ENCODE peak calls at places on chromosomes 2 and 18, in four cellular contexts. M, R, C and Z are unnamed samples.

GRCh38 chr2:33395660-33396249 is 80.7 kb upstream of the RASGRP3 start:
- DNase-seq in M (peak; percentile 41), R (peak; percentile 26), C (peak; percentile 60), Z (no peak)

GRCh38 chr2:189569295-189569925 is 11.2 kb downstream of the SLC40A1 start:
- DNase-seq in M (no peak), R (no peak), C (no peak), Z (no peak)

GRCh38 chr2:218894168-218895157 is 13.8 kb downstream of the WNT10A start:
- DNase-seq in M (no peak), R (no peak), C (no peak), Z (no peak)

GRCh38 chr2:204479557-204479956 is 65.7 kb upstream of the PARD3B start:
- DNase-seq in M (no peak), R (no peak), C (no peak), Z (peak; percentile 40)

GRCh38 chr18:13003466-13003896 is 12.3 kb downstream of the CEP192 start:
- DNase-seq in M (no peak), R (peak; percentile 34), C (no peak), Z (peak; percentile 51)

GRCh38 chr18:55587341-55588000 is 521 bp downstream of the TCF4 start:
- DNase-seq in M (peak; percentile 52), R (no peak), C (peak; percentile 48), Z (no peak)

GRCh38 chr2:45938649-45939511 is 287.4 kb downstream of the PRKCE start:
- DNase-seq in M (peak; percentile 80), R (no peak), C (peak; percentile 81), Z (peak; percentile 97)

GRCh38 chr2:174778479-174778962 is 14.2 kb upstream of the CHRNA1 start:
- DNase-seq in M (peak; percentile 53), R (no peak), C (peak; percentile 71), Z (no peak)

GRCh38 chr2:28587526-28588230 is 91.8 kb downstream of the PLB1 start:
- DNase-seq in M (peak; percentile 18), R (no peak), C (no peak), Z (no peak)

GRCh38 chr2:17793803-17794349 is 22.4 kb upstream of the MSGN1 start:
- DNase-seq in M (no peak), R (no peak), C (no peak), Z (no peak)

GRCh38 chr2:188944442-188944841 is 29.7 kb upstream of the COL3A1 start:
- DNase-seq in M (no peak), R (no peak), C (peak; percentile 35), Z (no peak)

GRCh38 chr2:226001716-226002115 is 602.2 kb downstream of the NYAP2 start:
- DNase-seq in M (no peak), R (no peak), C (no peak), Z (no peak)

GRCh38 chr2:16293398-16293797 is 353.0 kb downstream of the MYCN start:
- DNase-seq in M (no peak), R (no peak), C (no peak), Z (no peak)

GRCh38 chr2:215748446-215748845 is 264.9 kb downstream of the MREG start:
- DNase-seq in M (no peak), R (peak; percentile 32), C (peak; percentile 74), Z (no peak)

GRCh38 chr2:11104794-11105660 is 50.2 kb upstream of the SLC66A3 start:
- DNase-seq in M (no peak), R (no peak), C (no peak), Z (no peak)

GRCh38 chr2:75528221-75528977 is 32.3 kb downstream of the EVA1A start:
- DNase-seq in M (no peak), R (no peak), C (no peak), Z (no peak)

GRCh38 chr2:40554665-40555294 is 102.9 kb upstream of the SLC8A1 start:
- DNase-seq in M (peak; percentile 38), R (peak; percentile 61), C (peak; percentile 59), Z (peak; percentile 9)

GRCh38 chr2:10412380-10412779 is 35.7 kb downstream of the ODC1 start:
- DNase-seq in M (no peak), R (peak; percentile 57), C (no peak), Z (no peak)

GRCh38 chr18:52339891-52340371 is at the start of gene DCC:
- DNase-seq in M (no peak), R (peak; percentile 81), C (no peak), Z (peak; percentile 6)

GRCh38 chr2:127589358-127589757 is 53.9 kb downstream of the MYO7B start:
- DNase-seq in M (peak; percentile 4), R (no peak), C (no peak), Z (no peak)

GRCh38 chr2:148218326-148219075 is 197.6 kb downstream of the MBD5 start:
- DNase-seq in M (no peak), R (no peak), C (no peak), Z (no peak)

GRCh38 chr18:22182884-22183610 is 13.7 kb downstream of the GATA6 start:
- DNase-seq in M (no peak), R (no peak), C (no peak), Z (peak; percentile 74)

GRCh38 chr18:26386002-26386401 is 159.8 kb downstream of the TAF4B start:
- DNase-seq in M (no peak), R (no peak), C (no peak), Z (no peak)

GRCh38 chr2:150063432-150063889 is 424.0 kb downstream of the RND3 start:
- DNase-seq in M (no peak), R (no peak), C (no peak), Z (peak; percentile 94)

GRCh38 chr2:230942920-230943896 is 18.2 kb upstream of the GPR55 start:
- DNase-seq in M (no peak), R (no peak), C (peak; percentile 73), Z (no peak)

GRCh38 chr2:17483496-17483895 is 34.7 kb downstream of the RAD51AP2 start:
- DNase-seq in M (no peak), R (no peak), C (no peak), Z (no peak)

GRCh38 chr2:236485519-236485918 is 84.1 kb upstream of the ACKR3 start:
- DNase-seq in M (no peak), R (no peak), C (no peak), Z (no peak)

GRCh38 chr2:164967781-164968228 is 12.5 kb upstream of the SLC38A11 start:
- DNase-seq in M (no peak), R (no peak), C (no peak), Z (peak; percentile 99)

GRCh38 chr2:105380432-105381118 is 18.3 kb downstream of the FHL2 start:
- DNase-seq in M (no peak), R (no peak), C (peak; percentile 43), Z (no peak)

GRCh38 chr2:37554157-37554515 is 117.3 kb downstream of the CDC42EP3 start:
- DNase-seq in M (no peak), R (peak; percentile 44), C (no peak), Z (no peak)

GRCh38 chr2:7681852-7682461 is 764.7 kb downstream of the RNF144A start:
- DNase-seq in M (no peak), R (no peak), C (no peak), Z (no peak)

GRCh38 chr2:48712151-48712550 is 43.4 kb downstream of the LHCGR start:
- DNase-seq in M (no peak), R (no peak), C (no peak), Z (no peak)

GRCh38 chr2:23662466-23662865 is 264.5 kb downstream of the ATAD2B start:
- DNase-seq in M (no peak), R (no peak), C (peak; percentile 40), Z (no peak)

GRCh38 chr18:77093584-77093983 is 39.0 kb downstream of the MBP start:
- DNase-seq in M (no peak), R (no peak), C (no peak), Z (no peak)
- H3K27ac ChIP-seq in M (no peak overlapping the region), R (no peak overlapping the region), C (no peak overlapping the region), Z (no peak overlapping the region)

GRCh38 chr2:119732026-119732425 is 27.7 kb upstream of the PTPN4 start:
- DNase-seq in M (no peak), R (no peak), C (no peak), Z (no peak)

GRCh38 chr2:119730598-119731278 is 29.0 kb upstream of the PTPN4 start:
- DNase-seq in M (no peak), R (no peak), C (no peak), Z (peak; percentile 61)

GRCh38 chr2:119727493-119727892 is 32.2 kb upstream of the PTPN4 start:
- DNase-seq in M (no peak), R (no peak), C (no peak), Z (no peak)

GRCh38 chr2:119724656-119725485 is 34.9 kb upstream of the PTPN4 start:
- DNase-seq in M (no peak), R (no peak), C (no peak), Z (no peak)

GRCh38 chr2:119728421-119728820 is 31.3 kb upstream of the PTPN4 start:
- DNase-seq in M (no peak), R (no peak), C (no peak), Z (no peak)
- H3K27ac ChIP-seq in M (no peak overlapping the region), R (no peak overlapping the region), C (no peak overlapping the region), Z (no peak overlapping the region)

DNA sequence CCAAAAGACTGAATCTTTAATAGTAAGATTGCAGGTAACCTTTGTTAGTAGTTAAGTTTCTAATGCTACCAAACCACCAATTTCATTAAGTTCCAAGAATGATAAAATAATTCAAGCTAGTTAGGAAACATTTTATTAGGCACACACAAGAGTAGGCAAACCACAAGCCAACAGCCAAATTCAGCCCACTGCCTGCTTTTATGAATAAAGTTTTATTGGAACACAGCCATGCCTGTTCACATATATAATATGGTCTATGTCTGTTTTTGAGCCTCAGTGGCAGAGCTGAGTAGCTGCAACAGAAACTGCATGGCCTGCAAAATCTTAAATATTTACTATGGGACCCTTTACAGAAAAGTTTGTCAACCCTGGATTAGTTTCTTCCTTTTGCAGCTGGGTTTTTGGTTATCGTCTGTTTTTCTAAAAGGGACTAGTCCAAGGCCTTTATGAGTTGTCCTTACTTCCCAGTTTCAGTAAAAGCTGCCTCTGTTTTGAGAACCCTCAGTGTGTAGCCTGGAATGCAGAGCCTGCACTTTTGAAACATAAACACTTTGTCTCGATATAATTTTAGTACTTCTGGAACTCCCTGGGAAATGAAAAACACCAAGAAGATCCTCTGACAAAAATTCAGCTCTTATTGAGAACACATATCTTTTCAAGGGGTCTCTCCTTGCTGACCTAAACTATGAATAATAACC is 39.1 kb downstream of the FRZB start:
- DNase-seq in M (no peak), R (no peak), C (no peak), Z (no peak)
- H3K27ac ChIP-seq in M (no peak overlapping the region), R (no peak overlapping the region), C (no peak overlapping the region), Z (no peak overlapping the region)

GRCh38 chr18:48306838-48307237 is 102.3 kb downstream of the ZBTB7C start:
- DNase-seq in M (no peak), R (no peak), C (no peak), Z (no peak)
- H3K27ac ChIP-seq in M (no peak overlapping the region), R (no peak overlapping the region), C (no peak overlapping the region), Z (no peak overlapping the region)

GRCh38 chr2:67135201-67135600 is 261.9 kb upstream of the ETAA1 start:
- DNase-seq in M (no peak), R (no peak), C (no peak), Z (no peak)

DNA sequence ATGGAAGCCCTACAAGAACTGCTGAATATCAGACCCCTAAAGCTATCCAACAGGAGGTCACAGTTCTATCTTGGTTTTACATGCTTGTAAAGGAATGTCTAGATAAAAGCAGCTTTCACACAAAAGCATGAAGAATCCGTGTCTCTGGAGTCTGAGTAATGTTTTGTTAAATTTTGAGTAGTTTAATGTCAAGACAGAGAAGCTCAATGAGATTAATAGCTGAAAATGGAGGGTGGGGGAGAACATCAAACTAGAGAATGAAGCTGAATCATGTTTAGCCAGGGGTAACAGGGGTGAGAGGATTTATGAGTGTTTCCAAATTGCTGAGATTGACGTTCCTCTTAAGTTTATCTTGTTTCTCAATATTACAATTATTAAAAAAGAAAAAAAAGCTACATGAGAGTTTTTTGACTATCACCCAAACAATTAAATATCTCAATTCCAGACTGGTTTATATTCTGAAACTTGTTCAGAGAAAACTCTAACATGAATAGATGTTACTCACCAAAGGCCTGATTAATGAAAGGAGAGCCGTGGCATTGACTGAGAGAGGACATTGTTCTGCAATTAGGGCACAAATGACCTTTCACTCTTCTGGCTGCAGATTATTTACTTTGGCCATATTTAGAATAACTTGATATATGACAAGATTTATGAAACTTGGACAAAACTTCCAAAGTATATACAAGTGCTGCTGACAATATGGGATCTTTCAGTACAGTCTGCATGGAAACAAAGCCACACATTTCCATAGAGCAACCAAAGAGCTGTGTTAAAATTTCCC is 266.4 kb upstream of the ETAA1 start:
- DNase-seq in M (no peak), R (no peak), C (no peak), Z (no peak)
- H3K27ac ChIP-seq in M (no peak overlapping the region), R (no peak overlapping the region), C (no peak overlapping the region), Z (no peak overlapping the region)